ENCODE peak calls at places on chromosomes 16 and 17, in five cellular contexts. Q is foreskin fibroblast, E is omental fat pad, U is cardiac fibroblast, F is GM13977. S is an unnamed sample.

GRCh38 chr16:24976061-24976779 is 38.9 kb downstream of the ARHGAP17 start:
- DNase-seq in Q (no peak), E (no peak), U (no peak), F (no peak), S (no peak)

GRCh38 chr16:87305505-87306391 is 11.4 kb downstream of the C16orf95 start:
- DNase-seq in Q (peak), E (no peak), U (peak), F (no peak), S (no peak)

GRCh38 chr17:31722251-31723056 is 136.6 kb downstream of the COPRS start:
- DNase-seq in Q (no peak), E (no peak), U (peak), F (no peak), S (no peak)

GRCh38 chr17:66541461-66542182 is 239.2 kb downstream of the PRKCA start:
- DNase-seq in Q (no peak), E (no peak), U (peak), F (no peak), S (no peak)

GRCh38 chr17:33968350-33969044 is 286.6 kb upstream of the CCL2 start:
- DNase-seq in Q (no peak), E (no peak), U (no peak), F (peak), S (peak)

GRCh38 chr17:7465481-7466275 is 13.8 kb downstream of the ZBTB4 start:
- DNase-seq in Q (no peak), E (no peak), U (no peak), F (no peak), S (no peak)

GRCh38 chr17:50270430-50271172 is 3.7 kb upstream of the TMEM92 start:
- DNase-seq in Q (peak), E (no peak), U (peak), F (no peak), S (no peak)

GRCh38 chr16:15141586-15141985 is 47.5 kb upstream of the RRN3 start:
- DNase-seq in Q (no peak), E (no peak), U (no peak), F (no peak), S (no peak)

GRCh38 chr16:86865866-86866675 is 287.7 kb downstream of the FOXL1 start:
- DNase-seq in Q (peak), E (no peak), U (peak), F (no peak), S (no peak)

GRCh38 chr17:9021985-9022552 is 759 bp downstream of the NTN1 start:
- DNase-seq in Q (no peak), E (no peak), U (peak), F (peak), S (no peak)

GRCh38 chr16:29745853-29746345 is at the start of gene C16orf54:
- DNase-seq in Q (no peak), E (no peak), U (no peak), F (peak), S (peak)

GRCh38 chr17:35736236-35736635 is 4.8 kb downstream of the RASL10B start:
- DNase-seq in Q (no peak), E (no peak), U (no peak), F (no peak), S (no peak)

GRCh38 chr16:78821335-78821734 is 721.9 kb downstream of the WWOX start:
- DNase-seq in Q (no peak), E (no peak), U (no peak), F (no peak), S (no peak)

GRCh38 chr16:19167710-19168172 is 299 bp upstream of the SYT17 start:
- DNase-seq in Q (peak), E (no peak), U (peak), F (peak), S (peak)

GRCh38 chr17:31309525-31309924 is 4.3 kb downstream of the EVI2B start:
- DNase-seq in Q (no peak), E (no peak), U (no peak), F (peak), S (no peak)

GRCh38 chr17:77501751-77502625 is 361.2 kb downstream of the SEC14L1 start:
- DNase-seq in Q (no peak), E (no peak), U (no peak), F (no peak), S (no peak)

GRCh38 chr17:8659758-8660410 is 29.4 kb upstream of the MYH10 start:
- DNase-seq in Q (no peak), E (no peak), U (no peak), F (no peak), S (no peak)

GRCh38 chr16:54136276-54136625 is 150.3 kb downstream of the IRX3 start:
- DNase-seq in Q (peak), E (no peak), U (peak), F (no peak), S (no peak)

GRCh38 chr17:49603238-49603637 is 27.6 kb downstream of the NXPH3 start:
- DNase-seq in Q (no peak), E (no peak), U (peak), F (no peak), S (no peak)

GRCh38 chr17:50569592-50569991 is 9.1 kb downstream of the CACNA1G start:
- DNase-seq in Q (no peak), E (no peak), U (no peak), F (no peak), S (no peak)

GRCh38 chr16:86142801-86143236 is 243.9 kb downstream of the IRF8 start:
- DNase-seq in Q (no peak), E (no peak), U (no peak), F (no peak), S (no peak)

GRCh38 chr16:626787-627457 is 3.9 kb upstream of the WFIKKN1 start:
- DNase-seq in Q (peak), E (peak), U (peak), F (no peak), S (no peak)

GRCh38 chr16:69286941-69287713 is 24.0 kb upstream of the VPS4A start:
- DNase-seq in Q (peak), E (peak), U (peak), F (peak), S (no peak)

GRCh38 chr17:15264542-15264941 is 584 bp downstream of the PMP22 start:
- DNase-seq in Q (no peak), E (no peak), U (no peak), F (no peak), S (no peak)

GRCh38 chr16:22739077-22739476 is 74.9 kb upstream of the HS3ST2 start:
- DNase-seq in Q (no peak), E (no peak), U (no peak), F (no peak), S (no peak)

GRCh38 chr17:82981141-82981540 is 98.3 kb upstream of the METRNL start:
- DNase-seq in Q (no peak), E (no peak), U (no peak), F (no peak), S (no peak)

GRCh38 chr17:3582921-3583320 is 25.3 kb upstream of the TRPV3 start:
- DNase-seq in Q (no peak), E (no peak), U (no peak), F (no peak), S (no peak)

GRCh38 chr16:48383877-48384304 is 1.3 kb downstream of the SIAH1 start:
- DNase-seq in Q (no peak), E (no peak), U (peak), F (peak), S (no peak)

GRCh38 chr17:57158795-57159194 is 73.7 kb downstream of the AKAP1 start:
- DNase-seq in Q (no peak), E (no peak), U (no peak), F (no peak), S (no peak)

GRCh38 chr17:8255499-8255898 is 6.4 kb downstream of the PFAS start:
- DNase-seq in Q (no peak), E (no peak), U (no peak), F (no peak), S (no peak)

GRCh38 chr17:40541060-40541872 is 24.0 kb downstream of the CCR7 start:
- DNase-seq in Q (no peak), E (no peak), U (no peak), F (no peak), S (peak)

GRCh38 chr17:47707056-47707791 is 13.3 kb downstream of the TBKBP1 start:
- DNase-seq in Q (no peak), E (no peak), U (no peak), F (no peak), S (no peak)

GRCh38 chr17:29113334-29113733 is 66.9 kb downstream of the MYO18A start:
- DNase-seq in Q (no peak), E (no peak), U (no peak), F (no peak), S (no peak)

GRCh38 chr16:71726491-71727319 is 2.2 kb upstream of the PHLPP2 start:
- DNase-seq in Q (no peak), E (no peak), U (peak), F (peak), S (no peak)
- TF ChIP-seq CTCF in Q (no peak), E (no peak), U (no peak), F (no peak), S (no peak)

GRCh38 chr17:76125922-76126321 is 15.1 kb downstream of the FOXJ1 start:
- DNase-seq in Q (no peak), E (no peak), U (no peak), F (no peak), S (no peak)

GRCh38 chr17:76125391-76125675 is 15.7 kb downstream of the FOXJ1 start:
- DNase-seq in Q (no peak), E (no peak), U (no peak), F (no peak), S (no peak)

GRCh38 chr17:76123749-76124581 is 17.1 kb downstream of the FOXJ1 start:
- DNase-seq in Q (no peak), E (no peak), U (no peak), F (peak), S (no peak)

GRCh38 chr17:76123127-76123499 is 17.9 kb downstream of the FOXJ1 start:
- DNase-seq in Q (no peak), E (no peak), U (no peak), F (no peak), S (no peak)

GRCh38 chr17:76124582-76125390 is 16.3 kb downstream of the FOXJ1 start:
- DNase-seq in Q (no peak), E (no peak), U (no peak), F (peak), S (no peak)
- TF ChIP-seq CTCF in Q (no peak), E (no peak), U (peak), F (no peak), S (no peak)

DNA sequence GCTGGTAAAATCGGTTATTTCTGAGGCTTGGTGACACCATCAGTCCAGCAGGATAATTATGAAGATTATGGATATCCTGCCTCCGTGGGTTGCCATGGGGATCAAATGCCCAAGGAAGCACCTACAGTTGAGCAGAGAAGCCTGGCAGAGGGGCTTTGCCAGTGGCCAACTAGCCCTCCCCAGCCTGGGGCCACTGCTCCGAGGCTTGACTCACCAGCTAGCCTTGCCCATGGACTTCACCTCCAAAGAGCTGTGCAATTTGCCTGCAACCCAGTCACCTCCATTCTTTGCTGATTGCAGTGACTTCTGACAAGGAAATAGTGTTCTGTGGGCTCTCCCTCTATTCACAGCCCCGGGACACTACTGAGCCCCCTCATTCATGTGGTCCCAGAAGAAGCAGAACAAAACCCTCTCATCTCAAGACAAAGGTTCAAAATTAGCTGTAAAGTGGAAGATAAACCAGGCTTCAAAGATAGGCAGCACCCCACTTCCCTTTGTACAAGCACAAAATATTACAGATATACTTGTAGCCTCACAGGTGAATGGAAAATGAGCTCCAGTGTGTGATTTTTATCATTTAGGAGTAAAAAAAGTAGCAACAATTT is 1.6 kb downstream of the PECAM1 start:
- DNase-seq in Q (no peak), E (no peak), U (no peak), F (no peak), S (no peak)
- TF ChIP-seq CTCF in Q (no peak), E (no peak), U (no peak), F (no peak), S (no peak)

GRCh38 chr17:45940293-45940692 is 45.9 kb downstream of the MAPT start:
- DNase-seq in Q (no peak), E (no peak), U (no peak), F (no peak), S (no peak)
- TF ChIP-seq CTCF in Q (no peak), E (no peak), U (no peak), F (no peak), S (no peak)